ENCODE peak calls at places on chromosome 6, in four cellular contexts. M, G, F and Z are unnamed samples.
A peak's percentile ranks its signal among the peaks of the same experiment; 100 is the strongest.

GRCh38 chr6:157064502-157064901 is 258.8 kb downstream of the TMEM242 start:
- DNase-seq in F (no peak), G (no peak), M (no peak), Z (no peak)

GRCh38 chr6:161348628-161348994 is 74.8 kb upstream of the AGPAT4 start:
- DNase-seq in M (no peak), F (no peak), G (no peak), Z (no peak)

GRCh38 chr6:160431231-160431630 is 83.1 kb downstream of the SLC22A3 start:
- DNase-seq in G (peak; percentile 99), F (no peak), M (no peak), Z (no peak)

GRCh38 chr6:167910007-167910406 is 83.3 kb downstream of the AFDN start:
- DNase-seq in F (no peak), M (no peak), G (no peak), Z (no peak)

GRCh38 chr6:25217275-25217674 is 61.9 kb upstream of the CARMIL1 start:
- DNase-seq in M (no peak), F (no peak), G (no peak), Z (no peak)

GRCh38 chr6:43972179-43972914 is 154.9 kb downstream of the MRPL14 start:
- DNase-seq in F (no peak), M (peak; percentile 43), G (peak; percentile 62), Z (peak; percentile 15)

GRCh38 chr6:62530985-62531384 is 245.0 kb upstream of the KHDRBS2 start:
- DNase-seq in G (no peak), M (no peak), F (no peak), Z (no peak)

GRCh38 chr6:158780963-158781691 is 38.0 kb downstream of the EZR start:
- DNase-seq in M (no peak), G (no peak), F (no peak), Z (no peak)

GRCh38 chr6:39617023-39617422 is 108.2 kb downstream of the KIF6 start:
- DNase-seq in G (no peak), M (no peak), F (no peak), Z (no peak)

GRCh38 chr6:140602843-140603242 is 1228.4 kb upstream of the CITED2 start:
- DNase-seq in G (no peak), M (no peak), F (no peak), Z (no peak)

GRCh38 chr6:146984251-146984924 is 219.8 kb upstream of the STXBP5 start:
- DNase-seq in M (no peak), G (peak; percentile 32), F (peak; percentile 23), Z (no peak)

GRCh38 chr6:168031411-168032382 is 34.2 kb downstream of the KIF25 start:
- DNase-seq in M (no peak), F (no peak), G (peak; percentile 63), Z (no peak)

GRCh38 chr6:143615785-143616184 is 62.0 kb upstream of the PHACTR2 start:
- DNase-seq in G (no peak), F (no peak), M (no peak), Z (no peak)

GRCh38 chr6:168828800-168829199 is 387.8 kb downstream of the SMOC2 start:
- DNase-seq in M (no peak), F (no peak), G (peak; percentile 76), Z (no peak)

GRCh38 chr6:158703840-158704822 is 54.3 kb downstream of the SYTL3 start:
- DNase-seq in F (peak; percentile 97), G (peak; percentile 67), M (peak; percentile 95), Z (peak; percentile 54)

GRCh38 chr6:27290065-27290849 is 21.8 kb downstream of the POM121L2 start:
- DNase-seq in G (no peak), F (no peak), M (peak; percentile 84), Z (no peak)

GRCh38 chr6:3229566-3230274 is 2.3 kb upstream of the TUBB2B start:
- DNase-seq in M (peak; percentile 92), F (peak; percentile 79), G (no peak), Z (no peak)

GRCh38 chr6:45115696-45116095 is 212.4 kb upstream of the RUNX2 start:
- DNase-seq in F (no peak), G (peak; percentile 75), M (no peak), Z (no peak)

GRCh38 chr6:3473773-3474172 is 16.9 kb upstream of the SLC22A23 start:
- DNase-seq in M (peak; percentile 30), F (no peak), G (no peak), Z (no peak)

GRCh38 chr6:35146453-35146852 is 5.3 kb upstream of the TCP11 start:
- DNase-seq in M (peak; percentile 85), G (peak; percentile 69), F (no peak), Z (peak; percentile 67)

GRCh38 chr6:80767808-80768207 is 661.3 kb downstream of the BCKDHB start:
- DNase-seq in G (peak; percentile 65), F (no peak), M (no peak), Z (no peak)

GRCh38 chr6:157579467-157580031 is 198.6 kb downstream of the ZDHHC14 start:
- DNase-seq in G (peak; percentile 4), F (no peak), M (no peak), Z (no peak)

GRCh38 chr6:156731436-156731835 is 45.7 kb upstream of the ARID1B start:
- DNase-seq in M (no peak), F (no peak), G (peak; percentile 29), Z (no peak)

GRCh38 chr6:150076196-150076893 is 7.4 kb upstream of the ULBP3 start:
- DNase-seq in G (no peak), M (no peak), F (no peak), Z (no peak)

GRCh38 chr6:108174371-108175175 is 8.8 kb downstream of the NR2E1 start:
- DNase-seq in G (peak; percentile 52), F (no peak), M (peak; percentile 93), Z (no peak)

GRCh38 chr6:145086197-145086596 is 649.1 kb downstream of the EPM2A start:
- DNase-seq in F (no peak), G (peak; percentile 76), M (peak; percentile 65), Z (no peak)

GRCh38 chr6:166907373-166907841 is 48.9 kb downstream of the RNASET2 start:
- DNase-seq in F (no peak), M (no peak), G (no peak), Z (no peak)

GRCh38 chr6:14804444-14805210 is 441.2 kb upstream of the JARID2 start:
- DNase-seq in M (no peak), G (peak; percentile 95), F (peak; percentile 82), Z (peak; percentile 81)

GRCh38 chr6:42137192-42137753 is 5.1 kb downstream of the C6orf132 start:
- DNase-seq in G (no peak), F (no peak), M (peak; percentile 87), Z (no peak)
- H3K4me3 ChIP-seq in G (no peak overlapping the region), F (no peak overlapping the region), M (no peak overlapping the region), Z (no peak overlapping the region)

DNA sequence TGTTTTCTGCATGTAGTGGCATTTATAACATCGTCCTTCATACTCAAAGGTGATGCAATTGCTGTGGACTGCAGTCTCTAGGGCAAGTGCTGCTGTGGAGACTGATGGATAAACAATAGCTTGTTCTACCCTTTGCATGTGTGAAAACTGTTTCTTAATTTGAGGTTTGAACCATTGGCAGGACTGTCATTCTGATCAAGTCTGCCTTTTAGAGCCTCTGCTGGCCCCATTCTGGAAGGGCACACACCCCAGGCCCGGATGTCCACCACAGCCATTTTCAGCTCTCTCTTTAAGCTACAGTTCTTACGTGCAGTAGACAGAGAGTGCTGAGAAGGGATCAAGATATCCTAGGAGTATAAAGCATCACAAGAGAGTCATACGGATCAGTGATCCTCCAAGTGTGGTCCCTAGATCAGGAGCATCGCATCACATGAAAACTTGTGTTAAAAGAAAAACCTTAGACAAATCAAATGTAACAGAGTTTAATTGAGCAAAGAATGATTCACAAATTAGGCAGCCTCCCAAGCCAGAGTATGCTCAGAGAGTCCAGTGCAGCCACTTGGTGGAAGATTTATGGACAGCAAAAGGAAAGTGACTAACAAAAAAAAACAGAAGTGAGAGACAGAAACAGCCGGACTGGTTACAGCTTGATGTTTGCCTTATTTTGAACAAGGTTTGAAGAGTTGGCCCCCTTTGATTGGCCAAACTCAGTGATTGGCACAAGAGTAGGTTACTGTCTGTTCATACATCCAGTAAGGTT is 52.0 kb downstream of the FRK start:
- DNase-seq in M (no peak), G (peak; percentile 76), F (peak; percentile 23), Z (no peak)
- H3K4me3 ChIP-seq in M (no peak overlapping the region), G (no peak overlapping the region), F (no peak overlapping the region), Z (no peak overlapping the region)

GRCh38 chr6:36539814-36540568 is 7.3 kb downstream of the STK38 start:
- DNase-seq in G (no peak), M (no peak), F (no peak), Z (no peak)
- H3K4me3 ChIP-seq in G (no peak overlapping the region), M (no peak overlapping the region), F (no peak overlapping the region), Z (no peak overlapping the region)

DNA sequence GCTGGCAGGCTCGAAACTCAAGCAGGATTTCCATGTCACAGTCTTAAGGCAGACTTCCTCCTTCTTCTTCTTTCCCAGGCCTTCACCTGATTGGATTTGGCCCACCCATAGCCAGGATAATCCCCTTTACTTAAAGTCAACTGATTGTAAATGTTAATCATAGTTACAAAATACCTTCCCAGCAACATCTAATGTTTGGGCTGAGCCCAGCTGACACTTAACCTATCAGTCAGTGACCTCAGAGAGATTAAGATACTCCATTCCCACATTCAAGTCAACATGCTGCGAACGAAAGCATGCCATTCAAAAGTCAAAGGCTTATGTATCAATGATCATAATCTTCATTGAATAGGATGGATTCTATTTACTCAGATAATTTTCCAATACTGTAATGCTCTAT is 16.0 kb downstream of the MAP7 start:
- DNase-seq in F (no peak), M (peak; percentile 61), G (no peak), Z (no peak)
- H3K4me3 ChIP-seq in F (no peak overlapping the region), M (no peak overlapping the region), G (no peak overlapping the region), Z (no peak overlapping the region)

DNA sequence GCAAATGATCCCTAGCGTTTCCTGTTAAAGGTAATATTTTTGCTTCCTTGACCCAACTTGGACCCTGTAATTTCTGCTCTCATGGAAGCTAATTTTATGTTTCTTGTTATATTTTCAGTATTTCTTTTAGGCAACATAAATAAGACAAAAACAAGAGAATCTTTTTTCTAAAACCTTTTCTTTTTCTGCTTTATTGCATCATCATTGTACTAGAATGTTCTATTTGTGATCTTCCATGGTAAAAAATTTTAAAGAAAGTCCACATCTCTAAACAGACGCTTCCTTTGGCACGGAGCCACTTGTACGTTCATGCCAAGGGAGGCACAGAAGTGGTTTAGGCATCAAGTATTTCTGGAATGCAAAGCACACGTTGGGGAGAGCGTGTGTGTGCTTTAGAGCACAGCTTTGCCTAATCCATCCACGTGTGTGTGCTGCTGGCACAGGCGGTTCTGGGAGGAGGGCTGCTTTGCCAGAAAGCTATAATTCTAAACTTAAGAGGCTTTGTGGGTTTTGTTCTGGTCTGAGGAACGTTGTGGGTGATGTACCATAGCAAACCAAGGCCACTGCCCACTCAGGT is 98.3 kb downstream of the SASH1 start:
- DNase-seq in F (no peak), G (peak; percentile 98), M (peak; percentile 38), Z (no peak)
- H3K4me3 ChIP-seq in F (no peak overlapping the region), G (no peak overlapping the region), M (no peak overlapping the region), Z (no peak overlapping the region)

GRCh38 chr6:163418273-163419029 is 3.9 kb downstream of the QKI start:
- DNase-seq in G (no peak), F (no peak), M (no peak), Z (no peak)
- H3K4me3 ChIP-seq in G (peak overlapping the region; percentile 2), F (peak overlapping the region; percentile 5), M (peak overlapping the region; percentile 51), Z (peak overlapping the region; percentile 74)

GRCh38 chr6:31969712-31970603 is 2.0 kb downstream of the DXO start:
- DNase-seq in F (peak; percentile 32), G (no peak), M (no peak), Z (no peak)
- H3K4me3 ChIP-seq in F (no peak overlapping the region), G (peak overlapping the region; percentile 81), M (no peak overlapping the region), Z (no peak overlapping the region)

GRCh38 chr6:6319947-6320811 is at the start of gene F13A1:
- DNase-seq in G (no peak), M (peak; percentile 88), F (peak; percentile 84), Z (peak; percentile 27)
- H3K4me3 ChIP-seq in G (no peak within 1 kb of the TSS), M (peak within 1 kb of the TSS; percentile 70), F (no peak within 1 kb of the TSS), Z (peak within 1 kb of the TSS; percentile 15)